ENCODE peak calls at places on chromosomes 13 and 19, in six cellular contexts. J, O, G, Y, S and W are unnamed samples.

GRCh38 chr19:40691421-40692211 is 1.2 kb upstream of the NUMBL start:
- DNase-seq in J (peak), O (peak), G (no peak), Y (peak), S (no peak), W (peak)

GRCh38 chr19:41720103-41720502 is 11.7 kb downstream of the CEACAM5 start:
- DNase-seq in J (no peak), O (no peak), G (no peak), Y (no peak), S (no peak), W (no peak)

GRCh38 chr19:46217476-46217875 is 12.1 kb upstream of the IGFL1 start:
- DNase-seq in J (no peak), O (no peak), G (no peak), Y (no peak), S (no peak), W (no peak)

GRCh38 chr19:19742773-19743172 is 9.9 kb upstream of the ZNF14 start:
- DNase-seq in J (no peak), O (no peak), G (no peak), Y (peak), S (no peak), W (no peak)

GRCh38 chr13:19332380-19332779 is 150.8 kb upstream of the TUBA3C start:
- DNase-seq in J (no peak), O (no peak), G (no peak), Y (no peak), S (no peak), W (no peak)

GRCh38 chr13:91878491-91878890 is 480.1 kb downstream of the GPC5 start:
- DNase-seq in J (no peak), O (no peak), G (no peak), Y (no peak), S (no peak), W (no peak)

GRCh38 chr19:58305065-58305931 is at the start of gene ERVK3-1:
- DNase-seq in J (peak), O (peak), G (peak), Y (peak), S (peak), W (peak)

GRCh38 chr13:113742445-113743120 is 16.4 kb upstream of the TMEM255B start:
- DNase-seq in J (no peak), O (no peak), G (no peak), Y (no peak), S (no peak), W (no peak)

GRCh38 chr13:91620670-91621141 is 222.3 kb downstream of the GPC5 start:
- DNase-seq in J (no peak), O (no peak), G (no peak), Y (no peak), S (no peak), W (no peak)

GRCh38 chr19:49347835-49348234 is 12.6 kb downstream of the CD37 start:
- DNase-seq in J (peak), O (peak), G (no peak), Y (peak), S (no peak), W (peak)

GRCh38 chr19:5492813-5493409 is 37.7 kb downstream of the ZNRF4 start:
- DNase-seq in J (peak), O (no peak), G (no peak), Y (no peak), S (no peak), W (no peak)

GRCh38 chr13:100269837-100270236 is 180.9 kb downstream of the PCCA start:
- DNase-seq in J (no peak), O (no peak), G (no peak), Y (no peak), S (peak), W (no peak)

GRCh38 chr19:51480590-51480989 is 2.3 kb downstream of the CEACAM18 start:
- DNase-seq in J (peak), O (peak), G (no peak), Y (no peak), S (no peak), W (no peak)